ENCODE peak calls at places on chromosome 21, in ten cellular contexts. V, O, F, H, K, E, T, L, Q and U are unnamed samples.
A peak's percentile ranks its signal among the peaks of the same experiment; 100 is the strongest.

GRCh38 chr21:41366522-41367151 is 4.8 kb downstream of the MX2 start:
- DNase-seq in V (peak; percentile 49), O (peak; percentile 97), F (no peak), H (peak; percentile 21), K (peak; percentile 57), E (peak; percentile 93), T (peak; percentile 47), L (peak; percentile 62), Q (no peak), U (peak; percentile 64)

GRCh38 chr21:14916676-14917141 is 148.1 kb downstream of the NRIP1 start:
- DNase-seq in V (no peak), O (no peak), F (peak; percentile 27), H (no peak), K (no peak), E (no peak), T (peak; percentile 38), L (no peak), Q (no peak), U (peak; percentile 64)

GRCh38 chr21:34887729-34888568 is 161.2 kb downstream of the RUNX1 start:
- DNase-seq in V (peak; percentile 88), O (peak; percentile 91), F (peak; percentile 39), H (peak; percentile 94), K (peak; percentile 75), E (peak; percentile 90), T (peak; percentile 95), L (peak; percentile 83), Q (peak; percentile 90), U (no peak)

GRCh38 chr21:34526236-34526617 is 14.2 kb upstream of the KCNE1 start:
- DNase-seq in V (no peak), O (no peak), F (no peak), H (no peak), K (no peak), E (no peak), T (no peak), L (no peak), Q (no peak), U (no peak)

GRCh38 chr21:38645282-38645681 is 147.0 kb upstream of the ERG start:
- DNase-seq in V (no peak), O (no peak), F (no peak), H (peak; percentile 65), K (no peak), E (no peak), T (peak; percentile 87), L (no peak), Q (no peak), U (no peak)

GRCh38 chr21:42459583-42460215 is 36.3 kb downstream of the RSPH1 start:
- DNase-seq in V (no peak), O (no peak), F (no peak), H (no peak), K (no peak), E (peak; percentile 39), T (no peak), L (no peak), Q (peak; percentile 43), U (no peak)

GRCh38 chr21:14054682-14055081 is 156.1 kb downstream of the LIPI start:
- DNase-seq in V (no peak), O (no peak), F (no peak), H (no peak), K (no peak), E (no peak), T (no peak), L (no peak), Q (no peak), U (no peak)

GRCh38 chr21:45440736-45441350 is 35.9 kb downstream of the COL18A1 start:
- DNase-seq in V (no peak), O (no peak), F (no peak), H (no peak), K (no peak), E (no peak), T (no peak), L (no peak), Q (no peak), U (no peak)

GRCh38 chr21:42513151-42513984 is at the start of gene SLC37A1:
- DNase-seq in V (peak; percentile 57), O (peak; percentile 41), F (peak; percentile 51), H (no peak), K (peak; percentile 46), E (no peak), T (no peak), L (no peak), Q (peak; percentile 79), U (no peak)

GRCh38 chr21:41064325-41064724 is 103.6 kb upstream of the BACE2 start:
- DNase-seq in V (no peak), O (no peak), F (no peak), H (no peak), K (no peak), E (no peak), T (no peak), L (no peak), Q (no peak), U (no peak)

GRCh38 chr21:38171723-38172344 is 85.0 kb upstream of the KCNJ15 start:
- DNase-seq in V (no peak), O (peak; percentile 5), F (peak; percentile 31), H (peak; percentile 14), K (no peak), E (no peak), T (peak; percentile 69), L (no peak), Q (no peak), U (no peak)

DNA sequence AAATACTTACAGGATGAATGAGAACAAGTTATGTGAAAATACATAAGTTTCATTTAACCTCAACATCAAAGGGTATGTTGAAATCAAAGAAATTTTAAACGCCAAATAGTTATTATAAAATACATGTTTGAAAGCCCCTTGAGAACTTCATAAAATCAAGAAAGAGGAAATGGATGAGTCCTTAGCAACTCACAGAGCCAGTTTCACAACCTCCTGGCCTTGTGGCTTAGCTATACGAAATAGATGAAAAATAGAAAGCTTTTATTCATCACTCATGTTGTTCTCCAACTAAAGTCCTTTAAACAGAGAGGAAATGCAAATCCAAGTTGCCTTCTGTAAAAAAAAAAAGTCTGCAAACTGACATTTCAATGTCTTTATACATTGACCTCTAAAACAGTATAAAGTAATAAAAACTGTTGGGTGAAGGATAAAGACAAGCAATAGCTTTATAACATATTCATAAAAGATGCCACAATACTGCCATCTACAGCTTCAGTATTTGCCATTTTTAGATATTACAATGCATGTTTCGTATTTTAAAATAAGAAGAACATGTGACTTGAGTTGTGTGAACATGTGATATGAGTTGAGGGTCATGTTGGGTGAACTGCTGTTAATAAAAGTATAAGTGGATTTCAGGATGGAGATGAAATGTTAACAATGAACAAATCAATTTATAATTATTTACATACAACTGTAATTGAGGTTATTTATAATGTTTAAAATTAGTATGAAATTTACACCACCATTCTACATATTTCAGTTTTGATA is 847.7 kb downstream of the MRPL39 start:
- DNase-seq in V (no peak), O (peak; percentile 53), F (no peak), H (no peak), K (no peak), E (no peak), T (no peak), L (no peak), Q (no peak), U (no peak)
- TF ChIP-seq CTCF in V (no peak), O (no peak), F (no peak), H (no peak), K (no peak), E (no peak), T (no peak), L (no peak), Q (no peak), U (peak; percentile 31)

DNA sequence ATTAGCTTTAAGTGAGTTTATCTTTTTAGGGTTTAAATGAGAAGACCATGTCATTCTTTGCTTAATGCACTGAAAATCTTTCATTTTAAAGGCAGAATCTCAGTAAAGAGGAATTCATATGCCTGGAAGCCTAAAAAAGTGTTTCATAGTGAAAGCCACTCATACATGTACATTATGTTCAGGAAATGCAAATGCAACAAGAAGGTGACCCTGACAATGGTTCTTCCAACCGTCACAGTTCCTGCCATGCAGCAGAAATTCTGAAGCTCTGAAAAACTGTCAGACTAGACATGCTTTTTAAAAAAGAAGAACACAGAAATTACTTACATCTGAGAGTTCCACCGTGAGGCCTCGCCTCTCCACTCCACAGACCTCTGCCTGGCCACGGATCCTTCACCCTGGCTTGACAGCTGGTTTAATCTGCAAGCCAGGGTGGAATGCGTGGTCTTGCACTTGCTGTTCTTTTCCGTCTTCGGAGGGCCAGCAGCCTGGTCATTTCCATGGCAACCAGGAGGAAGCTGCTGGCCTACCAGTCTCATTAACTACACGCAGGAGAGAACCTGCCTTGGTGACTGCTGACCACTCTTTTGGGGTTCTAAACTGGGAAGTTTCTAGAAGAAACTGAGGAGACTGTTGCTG is 41.8 kb upstream of the PAXBP1 start:
- DNase-seq in V (peak; percentile 29), O (no peak), F (peak; percentile 13), H (no peak), K (no peak), E (no peak), T (no peak), L (no peak), Q (no peak), U (no peak)
- H3K4me3 ChIP-seq in V (no peak overlapping the region), O (no peak overlapping the region), F (no peak overlapping the region), H (no peak overlapping the region), K (no peak overlapping the region), E (no peak overlapping the region), T (no peak overlapping the region), L (no peak overlapping the region), Q (no peak overlapping the region), U (no peak overlapping the region)

DNA sequence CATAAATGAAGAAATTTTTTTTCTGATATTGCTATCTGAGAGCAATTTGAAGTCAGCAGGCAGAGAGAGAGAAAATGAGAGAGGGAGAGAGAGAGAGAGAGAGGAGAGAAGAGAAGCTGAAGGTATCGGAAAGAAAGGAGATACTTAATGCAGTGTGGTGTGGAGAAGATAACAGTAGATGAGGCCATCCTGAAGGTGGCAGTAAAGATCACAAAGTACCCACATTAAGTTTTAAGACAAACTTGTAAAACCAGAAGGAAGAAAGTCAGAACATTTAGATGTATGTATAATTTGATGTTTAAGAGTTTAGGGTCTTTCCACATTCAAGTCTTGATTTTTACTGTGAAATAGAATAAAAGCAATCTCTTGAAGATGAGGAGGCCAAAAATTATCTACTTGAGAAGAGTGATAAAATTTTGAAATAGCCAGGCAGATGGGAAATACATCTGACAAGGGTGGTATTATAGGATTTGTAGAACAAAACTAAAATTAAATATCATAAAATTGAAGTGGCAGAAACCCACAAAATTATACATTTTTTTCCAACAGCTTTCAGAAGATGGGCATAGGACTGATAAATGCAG is 1753.4 kb downstream of the MRPL39 start:
- DNase-seq in V (no peak), O (peak; percentile 50), F (peak; percentile 36), H (peak; percentile 8), K (no peak), E (no peak), T (peak; percentile 24), L (no peak), Q (no peak), U (peak; percentile 36)
- TF ChIP-seq CTCF in V (no peak), O (peak; percentile 37), F (peak; percentile 5), H (peak; percentile 3), K (no peak), E (no peak), T (peak; percentile 43), L (no peak), Q (peak; percentile 35), U (peak; percentile 72)

DNA sequence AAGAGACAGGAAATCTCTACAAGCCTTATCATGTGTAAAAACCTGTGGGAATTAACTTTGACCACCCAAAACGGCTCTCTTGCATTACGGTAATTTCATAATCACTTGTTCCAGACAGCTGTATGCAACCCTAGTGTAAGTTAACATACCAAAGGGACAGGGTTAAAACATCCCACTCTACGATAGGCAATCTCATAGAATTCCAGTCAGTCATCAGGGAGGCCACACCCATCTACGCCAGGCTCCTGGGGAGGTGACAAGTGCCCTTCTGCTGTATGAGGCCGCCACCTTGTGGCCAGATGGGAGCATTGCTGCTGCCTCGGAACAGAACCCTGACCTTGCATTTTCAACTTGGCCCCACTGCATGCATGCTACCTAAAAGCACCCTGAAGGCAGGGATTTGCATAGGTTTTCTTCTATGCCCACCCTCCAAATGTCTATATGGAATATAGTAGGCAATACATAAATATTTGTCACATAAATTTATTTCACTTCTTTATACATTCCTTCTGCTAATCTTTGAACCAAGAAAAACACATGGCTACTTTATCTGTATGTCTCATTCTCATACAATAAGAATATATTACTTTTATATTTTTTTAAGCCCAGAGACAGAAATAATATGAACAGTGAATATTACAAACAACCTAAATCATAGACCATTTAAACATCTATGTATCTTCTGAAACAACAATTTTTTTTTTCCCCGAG is 12.6 kb downstream of the HSF2BP start:
- DNase-seq in V (peak; percentile 55), O (peak; percentile 89), F (peak; percentile 90), H (peak; percentile 95), K (peak; percentile 95), E (peak; percentile 96), T (peak; percentile 89), L (peak; percentile 91), Q (peak; percentile 95), U (peak; percentile 70)
- H3K4me3 ChIP-seq in V (no peak overlapping the region), O (no peak overlapping the region), F (no peak overlapping the region), H (no peak overlapping the region), K (no peak overlapping the region), E (no peak overlapping the region), T (no peak overlapping the region), L (no peak overlapping the region), Q (no peak overlapping the region), U (no peak overlapping the region)